ENCODE peak calls at places on chromosome 20, in ten cellular contexts. One of them, this sample, is unnamed.

GRCh38 chr20:11502051-11502450 is 415.6 kb upstream of the BTBD3 start:
- DNase-seq in SK-N-SH: no peak
- DNase-seq in CD8-positive, alpha-beta memory T cell: no peak
- DNase-seq in neural crest cell: no peak
- DNase-seq in MCF 10A: no peak
- DNase-seq in GM12878: no peak
- DNase-seq in AG04450: no peak
- DNase-seq in NCI-H2081: no peak
- DNase-seq in stimulated activated naive B cell treated with anti-CD40 and anti-IgM and Interleukin-4, amounts not matched to agents 10 μg/mL and 1 μg/mL and 100 μg/mL, for 72 hours: no peak
- DNase-seq in NCI-H1694 treated with DMSO at 0.1 percent for 48 hours: no peak
- DNase-seq in this sample: no peak

GRCh38 chr20:23639490-23639958 is 1.8 kb upstream of the CST3 start:
- DNase-seq in SK-N-SH: no peak
- DNase-seq in CD8-positive, alpha-beta memory T cell: no peak
- DNase-seq in neural crest cell: no peak
- DNase-seq in MCF 10A: no peak
- DNase-seq in GM12878: no peak
- DNase-seq in AG04450: no peak
- DNase-seq in NCI-H2081: no peak
- DNase-seq in stimulated activated naive B cell treated with anti-CD40 and anti-IgM and Interleukin-4, amounts not matched to agents 10 μg/mL and 1 μg/mL and 100 μg/mL, for 72 hours: no peak
- DNase-seq in NCI-H1694 treated with DMSO at 0.1 percent for 48 hours: no peak
- DNase-seq in this sample: no peak

GRCh38 chr20:61841551-61841950 is 224.1 kb downstream of the TAF4 start:
- DNase-seq in SK-N-SH: no peak
- DNase-seq in CD8-positive, alpha-beta memory T cell: no peak
- DNase-seq in neural crest cell: no peak
- DNase-seq in MCF 10A: no peak
- DNase-seq in GM12878: no peak
- DNase-seq in AG04450: no peak
- DNase-seq in NCI-H2081: no peak
- DNase-seq in stimulated activated naive B cell treated with anti-CD40 and anti-IgM and Interleukin-4, amounts not matched to agents 10 μg/mL and 1 μg/mL and 100 μg/mL, for 72 hours: no peak
- DNase-seq in NCI-H1694 treated with DMSO at 0.1 percent for 48 hours: no peak
- DNase-seq in this sample: no peak

GRCh38 chr20:62819494-62820174 is 2.8 kb downstream of the COL9A3 start:
- DNase-seq in SK-N-SH: no peak
- DNase-seq in CD8-positive, alpha-beta memory T cell: no peak
- DNase-seq in neural crest cell: no peak
- DNase-seq in MCF 10A: peak
- DNase-seq in GM12878: no peak
- DNase-seq in AG04450: no peak
- DNase-seq in NCI-H2081: no peak
- DNase-seq in stimulated activated naive B cell treated with anti-CD40 and anti-IgM and Interleukin-4, amounts not matched to agents 10 μg/mL and 1 μg/mL and 100 μg/mL, for 72 hours: no peak
- DNase-seq in NCI-H1694 treated with DMSO at 0.1 percent for 48 hours: no peak
- DNase-seq in this sample: no peak

GRCh38 chr20:50824137-50824536 is 29.3 kb downstream of the BCAS4 start:
- DNase-seq in SK-N-SH: no peak
- DNase-seq in CD8-positive, alpha-beta memory T cell: no peak
- DNase-seq in neural crest cell: no peak
- DNase-seq in MCF 10A: peak
- DNase-seq in GM12878: no peak
- DNase-seq in AG04450: peak
- DNase-seq in NCI-H2081: no peak
- DNase-seq in stimulated activated naive B cell treated with anti-CD40 and anti-IgM and Interleukin-4, amounts not matched to agents 10 μg/mL and 1 μg/mL and 100 μg/mL, for 72 hours: no peak
- DNase-seq in NCI-H1694 treated with DMSO at 0.1 percent for 48 hours: no peak
- DNase-seq in this sample: no peak

GRCh38 chr20:46206025-46206424 is 87.9 kb downstream of the CD40 start:
- DNase-seq in SK-N-SH: no peak
- DNase-seq in CD8-positive, alpha-beta memory T cell: no peak
- DNase-seq in neural crest cell: no peak
- DNase-seq in MCF 10A: peak
- DNase-seq in GM12878: peak
- DNase-seq in AG04450: no peak
- DNase-seq in NCI-H2081: no peak
- DNase-seq in stimulated activated naive B cell treated with anti-CD40 and anti-IgM and Interleukin-4, amounts not matched to agents 10 μg/mL and 1 μg/mL and 100 μg/mL, for 72 hours: peak
- DNase-seq in NCI-H1694 treated with DMSO at 0.1 percent for 48 hours: no peak
- DNase-seq in this sample: no peak

GRCh38 chr20:51221103-51221502 is 198.2 kb upstream of the KCNG1 start:
- DNase-seq in SK-N-SH: no peak
- DNase-seq in CD8-positive, alpha-beta memory T cell: no peak
- DNase-seq in neural crest cell: no peak
- DNase-seq in MCF 10A: no peak
- DNase-seq in GM12878: no peak
- DNase-seq in AG04450: no peak
- DNase-seq in NCI-H2081: no peak
- DNase-seq in stimulated activated naive B cell treated with anti-CD40 and anti-IgM and Interleukin-4, amounts not matched to agents 10 μg/mL and 1 μg/mL and 100 μg/mL, for 72 hours: no peak
- DNase-seq in NCI-H1694 treated with DMSO at 0.1 percent for 48 hours: no peak
- DNase-seq in this sample: no peak

GRCh38 chr20:4195499-4195898 is 180.1 kb upstream of the RNF24 start:
- DNase-seq in SK-N-SH: peak
- DNase-seq in CD8-positive, alpha-beta memory T cell: no peak
- DNase-seq in neural crest cell: peak
- DNase-seq in MCF 10A: peak
- DNase-seq in GM12878: no peak
- DNase-seq in AG04450: no peak
- DNase-seq in NCI-H2081: no peak
- DNase-seq in stimulated activated naive B cell treated with anti-CD40 and anti-IgM and Interleukin-4, amounts not matched to agents 10 μg/mL and 1 μg/mL and 100 μg/mL, for 72 hours: no peak
- DNase-seq in NCI-H1694 treated with DMSO at 0.1 percent for 48 hours: no peak
- DNase-seq in this sample: no peak

GRCh38 chr20:6295477-6296256 is 172.8 kb upstream of the FERMT1 start:
- DNase-seq in SK-N-SH: no peak
- DNase-seq in CD8-positive, alpha-beta memory T cell: no peak
- DNase-seq in neural crest cell: no peak
- DNase-seq in MCF 10A: no peak
- DNase-seq in GM12878: no peak
- DNase-seq in AG04450: no peak
- DNase-seq in NCI-H2081: no peak
- DNase-seq in stimulated activated naive B cell treated with anti-CD40 and anti-IgM and Interleukin-4, amounts not matched to agents 10 μg/mL and 1 μg/mL and 100 μg/mL, for 72 hours: no peak
- DNase-seq in NCI-H1694 treated with DMSO at 0.1 percent for 48 hours: no peak
- DNase-seq in this sample: no peak

GRCh38 chr20:19903168-19903676 is 113.9 kb upstream of the NAA20 start:
- DNase-seq in SK-N-SH: no peak
- DNase-seq in CD8-positive, alpha-beta memory T cell: no peak
- DNase-seq in neural crest cell: no peak
- DNase-seq in MCF 10A: peak
- DNase-seq in GM12878: no peak
- DNase-seq in AG04450: no peak
- DNase-seq in NCI-H2081: peak
- DNase-seq in stimulated activated naive B cell treated with anti-CD40 and anti-IgM and Interleukin-4, amounts not matched to agents 10 μg/mL and 1 μg/mL and 100 μg/mL, for 72 hours: peak
- DNase-seq in NCI-H1694 treated with DMSO at 0.1 percent for 48 hours: no peak
- DNase-seq in this sample: peak

GRCh38 chr20:40564997-40565680 is 123.9 kb downstream of the MAFB start:
- DNase-seq in SK-N-SH: no peak
- DNase-seq in CD8-positive, alpha-beta memory T cell: no peak
- DNase-seq in neural crest cell: no peak
- DNase-seq in MCF 10A: peak
- DNase-seq in GM12878: no peak
- DNase-seq in AG04450: peak
- DNase-seq in NCI-H2081: no peak
- DNase-seq in stimulated activated naive B cell treated with anti-CD40 and anti-IgM and Interleukin-4, amounts not matched to agents 10 μg/mL and 1 μg/mL and 100 μg/mL, for 72 hours: no peak
- DNase-seq in NCI-H1694 treated with DMSO at 0.1 percent for 48 hours: no peak
- DNase-seq in this sample: no peak

GRCh38 chr20:59152559-59153354 is 10.9 kb upstream of the ZNF831 start:
- DNase-seq in SK-N-SH: no peak
- DNase-seq in CD8-positive, alpha-beta memory T cell: no peak
- DNase-seq in neural crest cell: no peak
- DNase-seq in MCF 10A: no peak
- DNase-seq in GM12878: no peak
- DNase-seq in AG04450: no peak
- DNase-seq in NCI-H2081: no peak
- DNase-seq in stimulated activated naive B cell treated with anti-CD40 and anti-IgM and Interleukin-4, amounts not matched to agents 10 μg/mL and 1 μg/mL and 100 μg/mL, for 72 hours: no peak
- DNase-seq in NCI-H1694 treated with DMSO at 0.1 percent for 48 hours: no peak
- DNase-seq in this sample: no peak

GRCh38 chr20:7352165-7352564 is 584.7 kb downstream of the BMP2 start:
- DNase-seq in SK-N-SH: no peak
- DNase-seq in CD8-positive, alpha-beta memory T cell: no peak
- DNase-seq in neural crest cell: no peak
- DNase-seq in MCF 10A: no peak
- DNase-seq in GM12878: no peak
- DNase-seq in AG04450: no peak
- DNase-seq in NCI-H2081: no peak
- DNase-seq in stimulated activated naive B cell treated with anti-CD40 and anti-IgM and Interleukin-4, amounts not matched to agents 10 μg/mL and 1 μg/mL and 100 μg/mL, for 72 hours: no peak
- DNase-seq in NCI-H1694 treated with DMSO at 0.1 percent for 48 hours: no peak
- DNase-seq in this sample: no peak

GRCh38 chr20:64256282-64256947 is 867 bp downstream of the PCMTD2 start:
- DNase-seq in SK-N-SH: no peak
- DNase-seq in CD8-positive, alpha-beta memory T cell: no peak
- DNase-seq in neural crest cell: no peak
- DNase-seq in MCF 10A: peak
- DNase-seq in GM12878: no peak
- DNase-seq in AG04450: no peak
- DNase-seq in NCI-H2081: no peak
- DNase-seq in stimulated activated naive B cell treated with anti-CD40 and anti-IgM and Interleukin-4, amounts not matched to agents 10 μg/mL and 1 μg/mL and 100 μg/mL, for 72 hours: no peak
- DNase-seq in NCI-H1694 treated with DMSO at 0.1 percent for 48 hours: no peak
- DNase-seq in this sample: no peak

GRCh38 chr20:542777-543368 is 717 bp downstream of the CSNK2A1 start:
- DNase-seq in SK-N-SH: no peak
- DNase-seq in CD8-positive, alpha-beta memory T cell: no peak
- DNase-seq in neural crest cell: no peak
- DNase-seq in MCF 10A: no peak
- DNase-seq in GM12878: no peak
- DNase-seq in AG04450: no peak
- DNase-seq in NCI-H2081: no peak
- DNase-seq in stimulated activated naive B cell treated with anti-CD40 and anti-IgM and Interleukin-4, amounts not matched to agents 10 μg/mL and 1 μg/mL and 100 μg/mL, for 72 hours: peak
- DNase-seq in NCI-H1694 treated with DMSO at 0.1 percent for 48 hours: no peak
- DNase-seq in this sample: peak

GRCh38 chr20:46013826-46014516 is 5.3 kb downstream of the MMP9 start:
- DNase-seq in SK-N-SH: peak
- DNase-seq in CD8-positive, alpha-beta memory T cell: peak
- DNase-seq in neural crest cell: peak
- DNase-seq in MCF 10A: peak
- DNase-seq in GM12878: no peak
- DNase-seq in AG04450: no peak
- DNase-seq in NCI-H2081: peak
- DNase-seq in stimulated activated naive B cell treated with anti-CD40 and anti-IgM and Interleukin-4, amounts not matched to agents 10 μg/mL and 1 μg/mL and 100 μg/mL, for 72 hours: peak
- DNase-seq in NCI-H1694 treated with DMSO at 0.1 percent for 48 hours: peak
- DNase-seq in this sample: peak

GRCh38 chr20:48945840-48946514 is 24.5 kb downstream of the ARFGEF2 start:
- DNase-seq in SK-N-SH: no peak
- DNase-seq in CD8-positive, alpha-beta memory T cell: no peak
- DNase-seq in neural crest cell: no peak
- DNase-seq in MCF 10A: peak
- DNase-seq in GM12878: no peak
- DNase-seq in AG04450: no peak
- DNase-seq in NCI-H2081: no peak
- DNase-seq in stimulated activated naive B cell treated with anti-CD40 and anti-IgM and Interleukin-4, amounts not matched to agents 10 μg/mL and 1 μg/mL and 100 μg/mL, for 72 hours: no peak
- DNase-seq in NCI-H1694 treated with DMSO at 0.1 percent for 48 hours: no peak
- DNase-seq in this sample: peak

GRCh38 chr20:11682285-11682684 is 235.4 kb upstream of the BTBD3 start:
- DNase-seq in SK-N-SH: no peak
- DNase-seq in CD8-positive, alpha-beta memory T cell: no peak
- DNase-seq in neural crest cell: no peak
- DNase-seq in MCF 10A: no peak
- DNase-seq in GM12878: no peak
- DNase-seq in AG04450: no peak
- DNase-seq in NCI-H2081: no peak
- DNase-seq in stimulated activated naive B cell treated with anti-CD40 and anti-IgM and Interleukin-4, amounts not matched to agents 10 μg/mL and 1 μg/mL and 100 μg/mL, for 72 hours: no peak
- DNase-seq in NCI-H1694 treated with DMSO at 0.1 percent for 48 hours: no peak
- DNase-seq in this sample: no peak

GRCh38 chr20:52305843-52306242 is 114.3 kb upstream of the ZFP64 start:
- DNase-seq in SK-N-SH: no peak
- DNase-seq in CD8-positive, alpha-beta memory T cell: peak
- DNase-seq in neural crest cell: no peak
- DNase-seq in MCF 10A: no peak
- DNase-seq in GM12878: no peak
- DNase-seq in AG04450: no peak
- DNase-seq in NCI-H2081: no peak
- DNase-seq in stimulated activated naive B cell treated with anti-CD40 and anti-IgM and Interleukin-4, amounts not matched to agents 10 μg/mL and 1 μg/mL and 100 μg/mL, for 72 hours: no peak
- DNase-seq in NCI-H1694 treated with DMSO at 0.1 percent for 48 hours: no peak
- DNase-seq in this sample: no peak

GRCh38 chr20:51562334-51563140 is 20.0 kb upstream of the NFATC2 start:
- DNase-seq in SK-N-SH: peak
- DNase-seq in CD8-positive, alpha-beta memory T cell: peak
- DNase-seq in neural crest cell: peak
- DNase-seq in MCF 10A: peak
- DNase-seq in GM12878: no peak
- DNase-seq in AG04450: peak
- DNase-seq in NCI-H2081: peak
- DNase-seq in stimulated activated naive B cell treated with anti-CD40 and anti-IgM and Interleukin-4, amounts not matched to agents 10 μg/mL and 1 μg/mL and 100 μg/mL, for 72 hours: no peak
- DNase-seq in NCI-H1694 treated with DMSO at 0.1 percent for 48 hours: no peak
- DNase-seq in this sample: peak

GRCh38 chr20:49945306-49945700 is 9.1 kb downstream of the RNF114 start:
- DNase-seq in SK-N-SH: no peak
- DNase-seq in CD8-positive, alpha-beta memory T cell: no peak
- DNase-seq in neural crest cell: no peak
- DNase-seq in MCF 10A: no peak
- DNase-seq in GM12878: no peak
- DNase-seq in AG04450: no peak
- DNase-seq in NCI-H2081: no peak
- DNase-seq in stimulated activated naive B cell treated with anti-CD40 and anti-IgM and Interleukin-4, amounts not matched to agents 10 μg/mL and 1 μg/mL and 100 μg/mL, for 72 hours: no peak
- DNase-seq in NCI-H1694 treated with DMSO at 0.1 percent for 48 hours: no peak
- DNase-seq in this sample: no peak

GRCh38 chr20:22511943-22512910 is 72.1 kb downstream of the FOXA2 start:
- DNase-seq in SK-N-SH: no peak
- DNase-seq in CD8-positive, alpha-beta memory T cell: no peak
- DNase-seq in neural crest cell: no peak
- DNase-seq in MCF 10A: no peak
- DNase-seq in GM12878: no peak
- DNase-seq in AG04450: no peak
- DNase-seq in NCI-H2081: peak
- DNase-seq in stimulated activated naive B cell treated with anti-CD40 and anti-IgM and Interleukin-4, amounts not matched to agents 10 μg/mL and 1 μg/mL and 100 μg/mL, for 72 hours: no peak
- DNase-seq in NCI-H1694 treated with DMSO at 0.1 percent for 48 hours: no peak
- DNase-seq in this sample: peak

GRCh38 chr20:10185741-10186558 is 32.7 kb upstream of the SNAP25 start:
- DNase-seq in SK-N-SH: no peak
- DNase-seq in CD8-positive, alpha-beta memory T cell: no peak
- DNase-seq in neural crest cell: no peak
- DNase-seq in MCF 10A: peak
- DNase-seq in GM12878: no peak
- DNase-seq in AG04450: no peak
- DNase-seq in NCI-H2081: peak
- DNase-seq in stimulated activated naive B cell treated with anti-CD40 and anti-IgM and Interleukin-4, amounts not matched to agents 10 μg/mL and 1 μg/mL and 100 μg/mL, for 72 hours: no peak
- DNase-seq in NCI-H1694 treated with DMSO at 0.1 percent for 48 hours: peak
- DNase-seq in this sample: peak

GRCh38 chr20:54643761-54644160 is 168.4 kb downstream of the DOK5 start:
- DNase-seq in SK-N-SH: no peak
- DNase-seq in CD8-positive, alpha-beta memory T cell: no peak
- DNase-seq in neural crest cell: no peak
- DNase-seq in MCF 10A: peak
- DNase-seq in GM12878: no peak
- DNase-seq in AG04450: peak
- DNase-seq in NCI-H2081: no peak
- DNase-seq in stimulated activated naive B cell treated with anti-CD40 and anti-IgM and Interleukin-4, amounts not matched to agents 10 μg/mL and 1 μg/mL and 100 μg/mL, for 72 hours: no peak
- DNase-seq in NCI-H1694 treated with DMSO at 0.1 percent for 48 hours: no peak
- DNase-seq in this sample: no peak

GRCh38 chr20:12699374-12700228 is 309.2 kb upstream of the SPTLC3 start:
- DNase-seq in SK-N-SH: no peak
- DNase-seq in CD8-positive, alpha-beta memory T cell: no peak
- DNase-seq in neural crest cell: no peak
- DNase-seq in MCF 10A: no peak
- DNase-seq in GM12878: no peak
- DNase-seq in AG04450: no peak
- DNase-seq in NCI-H2081: no peak
- DNase-seq in stimulated activated naive B cell treated with anti-CD40 and anti-IgM and Interleukin-4, amounts not matched to agents 10 μg/mL and 1 μg/mL and 100 μg/mL, for 72 hours: no peak
- DNase-seq in NCI-H1694 treated with DMSO at 0.1 percent for 48 hours: no peak
- DNase-seq in this sample: peak

GRCh38 chr20:24584538-24585356 is 115.3 kb downstream of the SYNDIG1 start:
- DNase-seq in SK-N-SH: no peak
- DNase-seq in CD8-positive, alpha-beta memory T cell: no peak
- DNase-seq in neural crest cell: no peak
- DNase-seq in MCF 10A: peak
- DNase-seq in GM12878: no peak
- DNase-seq in AG04450: no peak
- DNase-seq in NCI-H2081: no peak
- DNase-seq in stimulated activated naive B cell treated with anti-CD40 and anti-IgM and Interleukin-4, amounts not matched to agents 10 μg/mL and 1 μg/mL and 100 μg/mL, for 72 hours: no peak
- DNase-seq in NCI-H1694 treated with DMSO at 0.1 percent for 48 hours: no peak
- DNase-seq in this sample: no peak

GRCh38 chr20:4227085-4227821 is 211.9 kb upstream of the RNF24 start:
- DNase-seq in SK-N-SH: no peak
- DNase-seq in CD8-positive, alpha-beta memory T cell: no peak
- DNase-seq in neural crest cell: no peak
- DNase-seq in MCF 10A: peak
- DNase-seq in GM12878: no peak
- DNase-seq in AG04450: no peak
- DNase-seq in NCI-H2081: no peak
- DNase-seq in stimulated activated naive B cell treated with anti-CD40 and anti-IgM and Interleukin-4, amounts not matched to agents 10 μg/mL and 1 μg/mL and 100 μg/mL, for 72 hours: no peak
- DNase-seq in NCI-H1694 treated with DMSO at 0.1 percent for 48 hours: no peak
- DNase-seq in this sample: no peak

GRCh38 chr20:61968036-61968810 is 97.5 kb downstream of the TAF4 start:
- DNase-seq in SK-N-SH: no peak
- DNase-seq in CD8-positive, alpha-beta memory T cell: no peak
- DNase-seq in neural crest cell: no peak
- DNase-seq in MCF 10A: no peak
- DNase-seq in GM12878: no peak
- DNase-seq in AG04450: no peak
- DNase-seq in NCI-H2081: no peak
- DNase-seq in stimulated activated naive B cell treated with anti-CD40 and anti-IgM and Interleukin-4, amounts not matched to agents 10 μg/mL and 1 μg/mL and 100 μg/mL, for 72 hours: no peak
- DNase-seq in NCI-H1694 treated with DMSO at 0.1 percent for 48 hours: no peak
- DNase-seq in this sample: no peak

This sample was measured in NCI-H345.